ENCODE peak calls at places on chromosome 1, in six cellular contexts. V is activated CD4-positive, CD25-positive, alpha-beta regulatory T cell; H is RWPE2; O is HepG2; X is immature natural killer cell; K is stimulated activated CD8-positive, alpha-beta memory T cell treated with anti-CD3 and anti-CD28 coated beads, Interleukin-4, amount 100 ng/mL, for 1 hour. L is an unnamed sample.

GRCh38 chr1:110477041-110477440 is 26.1 kb downstream of the PROK1 start:
- DNase-seq in V (no peak), O (peak), H (no peak), K (no peak), X (no peak), L (no peak)

GRCh38 chr1:9537863-9538668 is 1.2 kb upstream of the SLC25A33 start:
- DNase-seq in V (no peak), H (no peak), X (no peak), O (peak), K (no peak), L (no peak)

GRCh38 chr1:38611661-38612211 is 247.8 kb downstream of the RRAGC start:
- DNase-seq in O (no peak), K (no peak), X (no peak), H (no peak), V (no peak), L (no peak)

GRCh38 chr1:229781453-229781852 is 155.4 kb downstream of the URB2 start:
- DNase-seq in V (no peak), H (no peak), X (no peak), O (peak), K (no peak), L (no peak)

GRCh38 chr1:204196068-204196795 is at the start of gene KISS1:
- DNase-seq in O (no peak), H (no peak), V (no peak), K (no peak), X (no peak), L (no peak)

GRCh38 chr1:7262611-7263010 is 477.4 kb downstream of the CAMTA1 start:
- DNase-seq in X (no peak), K (no peak), O (no peak), H (no peak), V (no peak), L (no peak)

GRCh38 chr1:11823366-11824137 is 17.6 kb downstream of the CLCN6 start:
- DNase-seq in O (no peak), K (no peak), H (no peak), V (no peak), X (no peak), L (no peak)

GRCh38 chr1:204323887-204324286 is 35.8 kb downstream of the PLEKHA6 start:
- DNase-seq in H (no peak), K (no peak), X (no peak), V (no peak), O (no peak), L (no peak)

GRCh38 chr1:2989976-2990375 is 31.3 kb upstream of the ACTRT2 start:
- DNase-seq in O (no peak), X (no peak), H (peak), K (no peak), V (no peak), L (no peak)

GRCh38 chr1:225426395-225427248 is 1.2 kb downstream of the LBR start:
- DNase-seq in H (no peak), V (peak), O (no peak), K (peak), X (peak), L (peak)

GRCh38 chr1:45458894-45459293 is 32.1 kb downstream of the TESK2 start:
- DNase-seq in K (no peak), H (no peak), X (no peak), O (no peak), V (no peak), L (no peak)

GRCh38 chr1:178970184-178970583 is 55.5 kb upstream of the FAM20B start:
- DNase-seq in X (no peak), H (no peak), V (no peak), O (no peak), K (no peak), L (no peak)

GRCh38 chr1:171595324-171595723 is 26.7 kb upstream of the MYOCOS start:
- DNase-seq in V (no peak), X (no peak), K (no peak), H (no peak), O (no peak), L (no peak)

GRCh38 chr1:202106340-202107284 is 16.1 kb upstream of the GPR37L1 start:
- DNase-seq in V (no peak), K (no peak), O (no peak), H (no peak), X (no peak), L (no peak)

GRCh38 chr1:56461158-56462127 is 117.9 kb downstream of the PLPP3 start:
- DNase-seq in H (no peak), X (no peak), K (no peak), O (peak), V (no peak), L (no peak)

GRCh38 chr1:117001254-117001927 is at the start of gene CD101:
- DNase-seq in X (no peak), V (no peak), H (no peak), O (no peak), K (no peak), L (no peak)

GRCh38 chr1:34663031-34663430 is 91.8 kb upstream of the GJB5 start:
- DNase-seq in K (no peak), H (no peak), V (no peak), O (no peak), X (no peak), L (no peak)

GRCh38 chr1:195740862-195741261 is 867.4 kb downstream of the KCNT2 start:
- DNase-seq in V (no peak), O (no peak), X (no peak), H (no peak), K (no peak), L (no peak)

GRCh38 chr1:32266926-32267645 is 16.0 kb downstream of the LCK start:
- DNase-seq in K (no peak), V (no peak), O (peak), H (no peak), X (no peak), L (no peak)